ENCODE peak calls at places on chromosomes 16 and 17, in seven cellular contexts. N, R, F, M, B, D and S are unnamed samples.

GRCh38 chr17:21031756-21032396 is 10.9 kb downstream of the USP22 start:
- DNase-seq in N (no peak), R (no peak), F (no peak), M (no peak), B (no peak), D (no peak), S (no peak)

GRCh38 chr16:56331915-56332314 is 93.4 kb downstream of the AMFR start:
- DNase-seq in N (no peak), R (no peak), F (no peak), M (no peak), B (no peak), D (no peak), S (no peak)

GRCh38 chr17:48678141-48678971 is 44.0 kb downstream of the PRAC1 start:
- DNase-seq in N (peak), R (peak), F (peak), M (peak), B (peak), D (peak), S (peak)

GRCh38 chr16:17424771-17425170 is 46.0 kb downstream of the XYLT1 start:
- DNase-seq in N (no peak), R (no peak), F (no peak), M (no peak), B (no peak), D (no peak), S (no peak)

GRCh38 chr17:32907583-32907982 is 20.4 kb upstream of the TMEM98 start:
- DNase-seq in N (peak), R (peak), F (no peak), M (no peak), B (no peak), D (no peak), S (no peak)

GRCh38 chr17:50817142-50817751 is 18.1 kb upstream of the WFIKKN2 start:
- DNase-seq in N (peak), R (peak), F (peak), M (peak), B (no peak), D (peak), S (peak)

GRCh38 chr16:75379339-75379738 is 54.0 kb downstream of the CFDP1 start:
- DNase-seq in N (no peak), R (no peak), F (no peak), M (peak), B (no peak), D (no peak), S (no peak)

GRCh38 chr17:1294157-1294717 is 14.8 kb downstream of the TRARG1 start:
- DNase-seq in N (no peak), R (no peak), F (no peak), M (no peak), B (no peak), D (peak), S (no peak)

GRCh38 chr16:86396918-86397317 is 113.4 kb upstream of the FOXF1 start:
- DNase-seq in N (no peak), R (peak), F (no peak), M (no peak), B (no peak), D (no peak), S (no peak)

GRCh38 chr16:11507991-11508390 is 78.7 kb downstream of the LITAF start:
- DNase-seq in N (no peak), R (no peak), F (no peak), M (no peak), B (no peak), D (no peak), S (no peak)

GRCh38 chr16:17228048-17228707 is 242.6 kb downstream of the XYLT1 start:
- DNase-seq in N (no peak), R (peak), F (no peak), M (no peak), B (no peak), D (no peak), S (no peak)

GRCh38 chr16:57624806-57625500 is 3.5 kb upstream of the ADGRG1 start:
- DNase-seq in N (no peak), R (no peak), F (no peak), M (no peak), B (no peak), D (no peak), S (no peak)

GRCh38 chr16:52837251-52837650 is 215.4 kb downstream of the CHD9NB start:
- DNase-seq in N (no peak), R (no peak), F (no peak), M (no peak), B (no peak), D (no peak), S (no peak)

GRCh38 chr17:82751171-82751570 is 694 bp upstream of the TBCD start:
- DNase-seq in N (no peak), R (no peak), F (no peak), M (no peak), B (no peak), D (peak), S (no peak)

GRCh38 chr17:38705523-38705802 is 390 bp downstream of the MLLT6 start:
- DNase-seq in N (no peak), R (no peak), F (peak), M (peak), B (no peak), D (no peak), S (peak)

GRCh38 chr17:8393470-8394231 is 4.0 kb downstream of the RNF222 start:
- DNase-seq in N (no peak), R (no peak), F (no peak), M (no peak), B (no peak), D (peak), S (no peak)

GRCh38 chr17:40035162-40035559 is 19.0 kb downstream of the MED24 start:
- DNase-seq in N (no peak), R (peak), F (no peak), M (no peak), B (no peak), D (no peak), S (no peak)
- TF ChIP-seq CTCF in N (no peak), R (peak), F (peak), M (no peak), B (peak), D (peak), S (no peak)

DNA sequence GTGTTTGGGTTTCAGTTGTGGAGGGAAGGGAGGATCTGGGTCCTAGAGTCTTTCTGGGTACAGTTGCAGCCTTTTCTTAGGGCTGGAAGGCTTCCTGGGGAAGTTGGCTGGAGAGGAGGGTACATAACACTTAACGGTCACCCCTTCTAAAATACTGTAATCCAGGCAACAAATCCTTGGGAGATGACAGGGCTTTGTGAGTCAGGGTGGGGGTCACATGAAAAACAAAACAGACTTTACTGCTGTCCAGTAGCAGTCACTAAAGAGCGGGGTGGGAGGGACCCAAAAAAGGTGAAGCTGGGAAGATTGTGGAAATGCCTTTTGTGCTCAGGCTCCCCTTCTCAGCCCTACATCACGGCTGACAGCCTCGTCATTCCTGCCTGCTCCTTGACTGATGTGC is 6.3 kb downstream of the SAP30BP start:
- DNase-seq in N (no peak), R (no peak), F (no peak), M (no peak), B (no peak), D (no peak), S (no peak)
- TF ChIP-seq CTCF in N (no peak), R (no peak), F (no peak), M (no peak), B (no peak), D (no peak), S (no peak)

GRCh38 chr17:14374268-14374667 is 73.4 kb downstream of the HS3ST3B1 start:
- DNase-seq in N (no peak), R (no peak), F (no peak), M (no peak), B (no peak), D (no peak), S (no peak)

GRCh38 chr17:14372905-14373559 is 72.2 kb downstream of the HS3ST3B1 start:
- DNase-seq in N (no peak), R (no peak), F (no peak), M (no peak), B (no peak), D (no peak), S (no peak)

GRCh38 chr17:14373587-14374259 is 72.8 kb downstream of the HS3ST3B1 start:
- DNase-seq in N (no peak), R (peak), F (no peak), M (no peak), B (no peak), D (no peak), S (no peak)
- TF ChIP-seq CTCF in N (no peak), R (no peak), F (no peak), M (no peak), B (no peak), D (no peak), S (no peak)

GRCh38 chr17:63786961-63787711 is 13.2 kb downstream of the DDX42 start:
- DNase-seq in N (no peak), R (no peak), F (no peak), M (no peak), B (no peak), D (no peak), S (no peak)
- TF ChIP-seq CTCF in N (no peak), R (no peak), F (no peak), M (no peak), B (no peak), D (no peak), S (no peak)

DNA sequence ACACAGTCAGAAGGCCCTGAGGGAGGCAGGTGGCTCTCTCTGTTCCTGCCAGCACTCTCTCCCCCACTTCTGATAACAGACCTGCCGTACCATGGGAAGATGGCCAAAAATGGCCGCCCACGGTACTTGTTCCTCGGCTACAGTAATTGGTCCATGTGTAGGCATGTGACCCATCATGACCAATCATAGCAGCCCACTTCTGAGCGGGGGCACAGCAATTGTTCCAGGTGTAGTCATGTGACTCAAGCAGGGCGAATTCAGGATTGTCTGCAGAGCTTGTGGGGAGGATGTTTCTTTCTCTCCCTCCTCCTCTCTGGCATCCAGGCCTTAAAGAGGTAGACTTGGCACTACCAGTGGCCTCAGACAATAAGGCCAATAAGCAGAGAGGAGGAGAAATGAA is 250.4 kb downstream of the MRTFB start:
- DNase-seq in N (peak), R (no peak), F (no peak), M (no peak), B (no peak), D (no peak), S (no peak)
- TF ChIP-seq CTCF in N (no peak), R (no peak), F (no peak), M (no peak), B (no peak), D (no peak), S (no peak)

GRCh38 chr17:80827646-80828643 is 163.7 kb upstream of the CHMP6 start:
- DNase-seq in N (no peak), R (peak), F (no peak), M (no peak), B (no peak), D (no peak), S (no peak)

GRCh38 chr17:80825471-80826345 is 165.9 kb upstream of the CHMP6 start:
- DNase-seq in N (no peak), R (no peak), F (no peak), M (no peak), B (no peak), D (no peak), S (no peak)

GRCh38 chr17:80826346-80826954 is 165.2 kb upstream of the CHMP6 start:
- DNase-seq in N (no peak), R (no peak), F (no peak), M (no peak), B (no peak), D (no peak), S (no peak)

GRCh38 chr17:80829166-80829813 is 162.4 kb upstream of the CHMP6 start:
- DNase-seq in N (no peak), R (no peak), F (no peak), M (no peak), B (no peak), D (no peak), S (no peak)

GRCh38 chr17:80826955-80827645 is 164.5 kb upstream of the CHMP6 start:
- DNase-seq in N (no peak), R (peak), F (no peak), M (no peak), B (peak), D (no peak), S (no peak)
- TF ChIP-seq CTCF in N (no peak), R (peak), F (no peak), M (no peak), B (peak), D (no peak), S (no peak)

GRCh38 chr17:57651451-57651850 is 93.6 kb downstream of the CCDC182 start:
- DNase-seq in N (no peak), R (no peak), F (no peak), M (no peak), B (no peak), D (no peak), S (no peak)

GRCh38 chr17:57654040-57654775 is 90.9 kb downstream of the CCDC182 start:
- DNase-seq in N (no peak), R (no peak), F (no peak), M (no peak), B (no peak), D (no peak), S (no peak)

GRCh38 chr17:57652811-57653210 is 92.3 kb downstream of the CCDC182 start:
- DNase-seq in N (no peak), R (no peak), F (no peak), M (no peak), B (no peak), D (no peak), S (no peak)

GRCh38 chr17:57651996-57652395 is 93.1 kb downstream of the CCDC182 start:
- DNase-seq in N (no peak), R (no peak), F (no peak), M (no peak), B (no peak), D (no peak), S (no peak)

DNA sequence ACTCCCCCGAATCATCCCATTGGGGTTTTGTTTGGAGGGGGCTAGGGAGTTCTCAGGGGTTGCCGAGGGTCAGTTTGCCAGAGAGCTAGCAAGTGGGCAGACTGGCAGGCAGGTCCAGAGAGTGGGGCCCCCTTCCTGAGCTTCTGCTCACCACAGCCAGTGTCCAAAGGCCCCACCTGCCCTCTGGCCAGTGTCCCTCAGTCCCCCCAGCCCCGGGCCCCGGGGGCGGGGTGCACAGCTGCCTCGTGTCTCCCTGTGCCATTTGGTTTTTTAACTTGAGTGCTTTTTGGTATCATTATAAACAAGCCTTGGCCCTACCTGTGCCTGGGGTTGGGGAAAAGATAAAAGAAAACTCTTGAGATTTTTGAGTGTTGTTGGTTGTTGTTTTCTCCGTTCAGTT is 91.8 kb downstream of the CCDC182 start:
- DNase-seq in N (no peak), R (no peak), F (no peak), M (no peak), B (no peak), D (no peak), S (no peak)
- TF ChIP-seq CTCF in N (no peak), R (no peak), F (no peak), M (no peak), B (no peak), D (no peak), S (no peak)

DNA sequence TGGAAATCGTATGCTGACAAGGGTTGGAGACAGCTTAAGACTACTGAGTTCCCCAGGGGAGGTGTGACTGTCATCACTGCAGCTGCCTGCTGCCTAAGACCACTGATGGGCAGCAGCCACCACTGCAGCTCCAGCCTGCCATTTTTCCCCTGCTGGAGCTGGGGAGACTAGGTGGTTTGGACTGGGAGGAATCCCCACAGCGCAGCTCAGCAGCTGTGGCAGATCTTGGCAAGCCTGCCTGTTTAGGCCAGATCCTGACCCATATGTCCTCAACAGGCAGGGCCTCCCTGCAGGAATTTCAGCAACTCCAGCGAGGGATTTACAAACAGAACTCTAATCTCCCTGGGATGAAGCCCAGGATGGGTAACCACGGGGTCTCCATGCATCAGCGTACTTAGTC is 356.4 kb upstream of the TOM1L1 start:
- DNase-seq in N (no peak), R (no peak), F (no peak), M (no peak), B (no peak), D (no peak), S (no peak)
- TF ChIP-seq CTCF in N (no peak), R (no peak), F (no peak), M (no peak), B (no peak), D (no peak), S (no peak)

GRCh38 chr17:29930399-29931010 is 477 bp upstream of the SSH2 start:
- DNase-seq in N (no peak), R (peak), F (no peak), M (no peak), B (no peak), D (no peak), S (no peak)

GRCh38 chr17:29931253-29931932 is 1.4 kb upstream of the SSH2 start:
- DNase-seq in N (peak), R (peak), F (peak), M (peak), B (no peak), D (peak), S (peak)

GRCh38 chr17:29929544-29930398 is at the start of gene SSH2:
- DNase-seq in N (peak), R (peak), F (peak), M (peak), B (peak), D (peak), S (peak)

GRCh38 chr17:29936724-29937123 is 4.7 kb upstream of the EFCAB5 start:
- DNase-seq in N (no peak), R (no peak), F (no peak), M (no peak), B (no peak), D (no peak), S (no peak)

GRCh38 chr17:29933379-29933778 is 3.4 kb upstream of the SSH2 start:
- DNase-seq in N (no peak), R (peak), F (no peak), M (no peak), B (no peak), D (no peak), S (no peak)
- TF ChIP-seq CTCF in N (no peak), R (peak), F (no peak), M (no peak), B (peak), D (no peak), S (no peak)

GRCh38 chr17:52546990-52547389 is 388.5 kb upstream of the CA10 start:
- DNase-seq in N (no peak), R (no peak), F (no peak), M (no peak), B (no peak), D (no peak), S (no peak)

DNA sequence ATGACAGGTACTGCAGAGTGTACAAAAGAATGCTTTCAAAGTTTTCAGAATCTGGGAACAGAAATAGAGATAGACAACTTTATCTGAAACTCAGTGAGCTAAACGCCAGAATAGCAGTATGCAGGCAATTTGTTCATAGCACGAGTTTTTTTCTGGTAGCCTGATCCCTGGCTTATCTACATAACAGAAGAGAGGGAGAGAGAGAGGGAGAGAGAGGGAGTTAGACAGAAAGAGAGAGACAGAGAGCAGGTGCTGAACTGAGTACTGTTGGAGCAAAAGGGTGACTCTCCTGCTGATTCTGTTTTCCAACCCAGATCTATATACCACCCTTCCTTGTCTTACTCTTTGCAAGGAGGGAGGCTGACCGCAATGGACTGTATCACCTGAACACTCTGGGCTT is 388.0 kb upstream of the CA10 start:
- DNase-seq in N (no peak), R (no peak), F (no peak), M (no peak), B (no peak), D (no peak), S (no peak)
- TF ChIP-seq CTCF in N (no peak), R (no peak), F (no peak), M (no peak), B (no peak), D (no peak), S (no peak)